ENCODE peak calls at places on chromosomes 5 and 9, in six cellular contexts. Z is astrocyte of the spinal cord; E is stimulated activated CD8-positive, alpha-beta memory T cell treated with anti-CD3 and anti-CD28 coated beads, Interleukin-4, amount 100 ng/mL, for 1 hour; W is T-helper 2 cell treated with Interferon-gamma antibody and Interleukin-4, amounts not matched to agents 5 μg/mL and 100 μg/mL, for 36 hours; M is iris pigment epithelial cell; O is head of caudate nucleus. S is an unnamed sample.
A peak's percentile ranks its signal among the peaks of the same experiment; 100 is the strongest.

GRCh38 chr5:72955143-72955767 is 586 bp upstream of the FCHO2 start:
- DNase-seq in Z (no peak), E (no peak), W (no peak), M (peak; percentile 73), O (no peak), S (peak; percentile 81)

GRCh38 chr5:74186351-74187315 is 453.9 kb downstream of the ENC1 start:
- DNase-seq in Z (peak; percentile 79), E (no peak), W (no peak), M (no peak), O (no peak), S (peak; percentile 50)

GRCh38 chr5:75558972-75559632 is 47.4 kb downstream of the POLK start:
- DNase-seq in Z (no peak), E (no peak), W (no peak), M (no peak), O (no peak), S (no peak)

GRCh38 chr9:12740845-12741244 is 34.0 kb upstream of the LURAP1L start:
- DNase-seq in Z (no peak), E (no peak), W (no peak), M (peak; percentile 22), O (peak; percentile 25), S (no peak)

GRCh38 chr9:96719538-96720315 is 58.2 kb downstream of the ZNF510 start:
- DNase-seq in Z (no peak), E (no peak), W (no peak), M (no peak), O (peak; percentile 31), S (peak; percentile 43)

GRCh38 chr5:153827407-153827806 is 211.3 kb downstream of the FAM114A2 start:
- DNase-seq in Z (no peak), E (no peak), W (no peak), M (peak; percentile 5), O (peak; percentile 32), S (no peak)

GRCh38 chr9:133934512-133935221 is 57.5 kb downstream of the VAV2 start:
- DNase-seq in Z (peak; percentile 50), E (no peak), W (no peak), M (no peak), O (peak; percentile 49), S (no peak)

GRCh38 chr5:134541736-134542376 is 16.4 kb downstream of the JADE2 start:
- DNase-seq in Z (peak; percentile 46), E (no peak), W (no peak), M (peak; percentile 45), O (no peak), S (peak; percentile 33)

GRCh38 chr9:98251554-98251953 is 3.9 kb downstream of the TBC1D2 start:
- DNase-seq in Z (peak; percentile 83), E (no peak), W (no peak), M (peak; percentile 71), O (no peak), S (peak; percentile 97)

GRCh38 chr5:11854926-11855325 is 49.3 kb downstream of the CTNND2 start:
- DNase-seq in Z (no peak), E (no peak), W (no peak), M (no peak), O (no peak), S (no peak)

GRCh38 chr9:37001461-37001860 is 32.6 kb downstream of the PAX5 start:
- DNase-seq in Z (no peak), E (no peak), W (no peak), M (no peak), O (no peak), S (no peak)

GRCh38 chr5:140549237-140550144 is 2.0 kb downstream of the EIF4EBP3 start:
- DNase-seq in Z (no peak), E (no peak), W (no peak), M (peak; percentile 49), O (peak; percentile 42), S (peak; percentile 42)

GRCh38 chr5:166276006-166276405 is 2015.4 kb upstream of the WWC1 start:
- DNase-seq in Z (no peak), E (no peak), W (no peak), M (no peak), O (no peak), S (no peak)

GRCh38 chr5:67092447-67093023 is 104.1 kb downstream of the CD180 start:
- DNase-seq in Z (peak; percentile 44), E (no peak), W (no peak), M (peak; percentile 46), O (no peak), S (peak; percentile 3)

GRCh38 chr9:112094240-112094639 is 80.9 kb downstream of the SUSD1 start:
- DNase-seq in Z (no peak), E (no peak), W (no peak), M (no peak), O (no peak), S (no peak)

GRCh38 chr5:150202501-150202900 is 12.6 kb downstream of the SLC6A7 start:
- DNase-seq in Z (no peak), E (no peak), W (no peak), M (no peak), O (no peak), S (no peak)

GRCh38 chr9:130271473-130271872 is 5.9 kb downstream of the HMCN2 start:
- DNase-seq in Z (no peak), E (no peak), W (no peak), M (no peak), O (no peak), S (no peak)